ENCODE peak calls at places on chromosomes 16 and 17, in six cellular contexts. S, M, A, I, H and U are unnamed samples.
A peak's percentile ranks its signal among the peaks of the same experiment; 100 is the strongest.

GRCh38 chr16:84983308-84983707 is 28.0 kb downstream of the ZDHHC7 start:
- DNase-seq in S (no peak), M (no peak), A (no peak), I (no peak), H (no peak), U (no peak)

GRCh38 chr17:6823011-6823442 is 8.5 kb downstream of the TEKT1 start:
- DNase-seq in S (no peak), M (no peak), A (no peak), I (no peak), H (no peak), U (no peak)

GRCh38 chr17:65020284-65020683 is 36.3 kb downstream of the GNA13 start:
- DNase-seq in S (no peak), M (no peak), A (peak; percentile 81), I (no peak), H (no peak), U (no peak)

GRCh38 chr17:82870541-82870940 is 30.7 kb upstream of the ZNF750 start:
- DNase-seq in S (no peak), M (no peak), A (no peak), I (no peak), H (no peak), U (no peak)

GRCh38 chr17:56752263-56752662 is 81.5 kb downstream of the C17orf67 start:
- DNase-seq in S (no peak), M (no peak), A (peak; percentile 47), I (no peak), H (no peak), U (no peak)

GRCh38 chr16:82533161-82533560 is 93.6 kb upstream of the CDH13 start:
- DNase-seq in S (no peak), M (no peak), A (no peak), I (no peak), H (no peak), U (no peak)

GRCh38 chr17:82014432-82014831 is 8.2 kb downstream of the CENPX start:
- DNase-seq in S (peak; percentile 54), M (no peak), A (peak; percentile 75), I (no peak), H (no peak), U (no peak)

GRCh38 chr16:78205506-78205905 is 106.1 kb downstream of the WWOX start:
- DNase-seq in S (no peak), M (no peak), A (no peak), I (no peak), H (no peak), U (no peak)

GRCh38 chr16:16045879-16046278 is 96.5 kb downstream of the ABCC1 start:
- DNase-seq in S (no peak), M (peak; percentile 32), A (no peak), I (no peak), H (no peak), U (no peak)

GRCh38 chr17:42819939-42820535 is 4.0 kb downstream of the BECN1 start:
- DNase-seq in S (no peak), M (peak; percentile 82), A (peak; percentile 65), I (peak; percentile 46), H (peak; percentile 29), U (peak; percentile 51)

GRCh38 chr17:68161644-68162428 is 86.0 kb upstream of the AMZ2 start:
- DNase-seq in S (no peak), M (no peak), A (no peak), I (no peak), H (no peak), U (no peak)

GRCh38 chr16:4465977-4466779 is 8.2 kb downstream of the NMRAL1 start:
- DNase-seq in S (no peak), M (peak; percentile 36), A (no peak), I (peak; percentile 55), H (no peak), U (peak; percentile 59)

GRCh38 chr17:31919802-31920525 is 16.8 kb upstream of the SUZ12 start:
- DNase-seq in S (no peak), M (peak; percentile 61), A (no peak), I (no peak), H (no peak), U (no peak)

GRCh38 chr16:89317729-89318429 is 100.4 kb downstream of the ZNF778 start:
- DNase-seq in S (no peak), M (no peak), A (no peak), I (no peak), H (no peak), U (no peak)

GRCh38 chr17:82751171-82751570 is 694 bp upstream of the TBCD start:
- DNase-seq in S (no peak), M (no peak), A (no peak), I (no peak), H (no peak), U (no peak)

GRCh38 chr16:28090646-28091377 is 27.3 kb upstream of the GSG1L start:
- DNase-seq in S (no peak), M (no peak), A (no peak), I (no peak), H (no peak), U (no peak)

GRCh38 chr16:69320731-69321073 is 9.6 kb downstream of the VPS4A start:
- DNase-seq in S (no peak), M (no peak), A (no peak), I (no peak), H (no peak), U (no peak)

GRCh38 chr17:43094129-43094834 is 30.9 kb downstream of the BRCA1 start:
- DNase-seq in S (no peak), M (no peak), A (no peak), I (no peak), H (no peak), U (no peak)

GRCh38 chr16:54577566-54578180 is 291.1 kb upstream of the IRX3 start:
- DNase-seq in S (no peak), M (no peak), A (no peak), I (no peak), H (no peak), U (no peak)

GRCh38 chr17:9499041-9499440 is 76.6 kb downstream of the STX8 start:
- DNase-seq in S (no peak), M (no peak), A (no peak), I (no peak), H (no peak), U (no peak)

GRCh38 chr17:57485566-57485865 is 229.2 kb downstream of the MSI2 start:
- DNase-seq in S (no peak), M (no peak), A (no peak), I (no peak), H (no peak), U (no peak)

GRCh38 chr16:51651061-51651466 is 500.0 kb upstream of the SALL1 start:
- DNase-seq in S (peak; percentile 11), M (no peak), A (no peak), I (no peak), H (no peak), U (no peak)

GRCh38 chr16:1825864-1826690 is 548 bp downstream of the HAGH start:
- DNase-seq in S (peak; percentile 22), M (peak; percentile 66), A (peak; percentile 59), I (peak; percentile 48), H (peak; percentile 40), U (peak; percentile 59)

GRCh38 chr17:45857977-45858708 is 13.5 kb downstream of the SPPL2C start:
- DNase-seq in S (no peak), M (peak; percentile 25), A (no peak), I (no peak), H (no peak), U (no peak)

GRCh38 chr16:47778106-47778803 is 317.1 kb downstream of the PHKB start:
- DNase-seq in S (no peak), M (no peak), A (no peak), I (no peak), H (no peak), U (no peak)

GRCh38 chr17:17682737-17683675 is 1.7 kb downstream of the RAI1 start:
- DNase-seq in S (peak; percentile 63), M (peak; percentile 85), A (peak; percentile 79), I (no peak), H (peak; percentile 22), U (peak; percentile 50)